ENCODE peak calls at places on chromosome 1, in six cellular contexts. One of them, this sample, is unnamed.

GRCh38 chr1:83495560-83495959 is 503.4 kb downstream of the TTLL7 start:
- DNase-seq in NCI-H2171: no peak
- DNase-seq in NCI-H69: no peak
- DNase-seq in fibroblast of lung: no peak
- DNase-seq in NCI-H524 treated with DMSO at 0.1 percent for 48 hours: no peak
- DNase-seq in fibroblast of the conjunctiva: no peak
- DNase-seq in this sample: no peak

GRCh38 chr1:45802343-45803298 is 791 bp upstream of the MAST2 start:
- DNase-seq in NCI-H2171: no peak
- DNase-seq in NCI-H69: peak; percentile 85
- DNase-seq in fibroblast of lung: peak; percentile 98
- DNase-seq in NCI-H524 treated with DMSO at 0.1 percent for 48 hours: no peak
- DNase-seq in fibroblast of the conjunctiva: peak; percentile 97
- DNase-seq in this sample: peak; percentile 97

GRCh38 chr1:208631057-208631456 is 386.9 kb upstream of the PLXNA2 start:
- DNase-seq in NCI-H2171: no peak
- DNase-seq in NCI-H69: no peak
- DNase-seq in fibroblast of lung: no peak
- DNase-seq in NCI-H524 treated with DMSO at 0.1 percent for 48 hours: no peak
- DNase-seq in fibroblast of the conjunctiva: no peak
- DNase-seq in this sample: no peak

GRCh38 chr1:52901384-52901783 is 20.2 kb downstream of the ECHDC2 start:
- DNase-seq in NCI-H2171: no peak
- DNase-seq in NCI-H69: no peak
- DNase-seq in fibroblast of lung: no peak
- DNase-seq in NCI-H524 treated with DMSO at 0.1 percent for 48 hours: no peak
- DNase-seq in fibroblast of the conjunctiva: no peak
- DNase-seq in this sample: no peak

GRCh38 chr1:31647106-31647505 is 2.4 kb upstream of the PEF1 start:
- DNase-seq in NCI-H2171: no peak
- DNase-seq in NCI-H69: no peak
- DNase-seq in fibroblast of lung: peak; percentile 86
- DNase-seq in NCI-H524 treated with DMSO at 0.1 percent for 48 hours: no peak
- DNase-seq in fibroblast of the conjunctiva: no peak
- DNase-seq in this sample: no peak

GRCh38 chr1:59015708-59016107 is 231.9 kb upstream of the JUN start:
- DNase-seq in NCI-H2171: no peak
- DNase-seq in NCI-H69: peak; percentile 2
- DNase-seq in fibroblast of lung: peak; percentile 85
- DNase-seq in NCI-H524 treated with DMSO at 0.1 percent for 48 hours: no peak
- DNase-seq in fibroblast of the conjunctiva: peak; percentile 35
- DNase-seq in this sample: peak; percentile 45

GRCh38 chr1:214312530-214313051 is 31.6 kb downstream of the SMYD2 start:
- DNase-seq in NCI-H2171: no peak
- DNase-seq in NCI-H69: no peak
- DNase-seq in fibroblast of lung: no peak
- DNase-seq in NCI-H524 treated with DMSO at 0.1 percent for 48 hours: no peak
- DNase-seq in fibroblast of the conjunctiva: no peak
- DNase-seq in this sample: no peak

GRCh38 chr1:153639280-153639679 is 5.4 kb downstream of the CHTOP start:
- DNase-seq in NCI-H2171: no peak
- DNase-seq in NCI-H69: no peak
- DNase-seq in fibroblast of lung: no peak
- DNase-seq in NCI-H524 treated with DMSO at 0.1 percent for 48 hours: no peak
- DNase-seq in fibroblast of the conjunctiva: no peak
- DNase-seq in this sample: no peak

GRCh38 chr1:91021686-91022517 is at the start of gene ZNF644:
- DNase-seq in NCI-H2171: peak; percentile 88
- DNase-seq in NCI-H69: peak; percentile 90
- DNase-seq in fibroblast of lung: peak; percentile 86
- DNase-seq in NCI-H524 treated with DMSO at 0.1 percent for 48 hours: no peak
- DNase-seq in fibroblast of the conjunctiva: peak; percentile 86
- DNase-seq in this sample: peak; percentile 99

GRCh38 chr1:220046052-220046930 is at the start of gene EPRS1:
- DNase-seq in NCI-H2171: peak; percentile 96
- DNase-seq in NCI-H69: peak; percentile 99
- DNase-seq in fibroblast of lung: peak; percentile 100
- DNase-seq in NCI-H524 treated with DMSO at 0.1 percent for 48 hours: peak; percentile 77
- DNase-seq in fibroblast of the conjunctiva: peak; percentile 97
- DNase-seq in this sample: peak; percentile 100

This sample was measured in DMS53.